ENCODE peak calls at places on chromosomes 12 and 14, in six cellular contexts. X is stimulated activated CD8-positive, alpha-beta memory T cell treated with anti-CD3 and anti-CD28 coated beads, Interleukin-7, amount 100 ng/mL, for 1 hour; N is activated T-cell treated with anti-CD3 and anti-CD28 coated beads, Interleukin-2, amount 50 U/mL, for 24 hours; D is GM06990; P is T-cell; M is left ventricle myocardium superior. W is an unnamed sample.

GRCh38 chr12:8156845-8157244 is at the start of gene ZNF705A:
- DNase-seq in P (no peak), M (no peak), D (no peak), X (no peak), N (no peak), W (no peak)

GRCh38 chr14:89502966-89503365 is 85.9 kb upstream of the FOXN3 start:
- DNase-seq in P (no peak), N (no peak), M (no peak), D (no peak), X (no peak), W (no peak)

GRCh38 chr14:23159516-23159915 is 23.9 kb downstream of the SLC7A8 start:
- DNase-seq in X (no peak), M (no peak), P (no peak), D (no peak), N (no peak), W (no peak)

GRCh38 chr12:64671682-64672081 is 61.4 kb downstream of the RASSF3 start:
- DNase-seq in N (peak; percentile 31), D (no peak), M (no peak), X (no peak), P (no peak), W (no peak)

GRCh38 chr12:65896743-65897142 is 72.5 kb downstream of the HMGA2 start:
- DNase-seq in D (no peak), P (no peak), N (no peak), X (no peak), M (no peak), W (no peak)

GRCh38 chr14:88792572-88793258 is at the start of gene EML5:
- DNase-seq in N (peak; percentile 90), D (peak; percentile 86), X (peak; percentile 62), P (peak; percentile 73), M (peak; percentile 89), W (peak; percentile 74)

GRCh38 chr14:30180219-30180618 is 252.6 kb upstream of the PRKD1 start:
- DNase-seq in N (no peak), D (no peak), M (no peak), X (no peak), P (no peak), W (no peak)

GRCh38 chr14:96805906-96806305 is 8.7 kb downstream of the VRK1 start:
- DNase-seq in X (no peak), M (peak; percentile 33), D (no peak), P (no peak), N (no peak), W (no peak)

GRCh38 chr12:39032034-39032433 is 126.6 kb upstream of the CPNE8 start:
- DNase-seq in X (no peak), D (no peak), N (no peak), P (no peak), M (no peak), W (no peak)

GRCh38 chr14:99134333-99135046 is 137.5 kb downstream of the BCL11B start:
- DNase-seq in N (peak; percentile 27), X (no peak), M (no peak), D (no peak), P (no peak), W (no peak)

GRCh38 chr12:91870872-91871707 is 274.6 kb downstream of the BTG1 start:
- DNase-seq in M (no peak), D (no peak), X (no peak), P (no peak), N (no peak), W (no peak)

GRCh38 chr12:76311796-76312195 is 36.4 kb downstream of the BBS10 start:
- DNase-seq in X (no peak), N (no peak), P (no peak), M (no peak), D (no peak), W (no peak)

GRCh38 chr14:28931999-28932398 is 165.4 kb downstream of the FOXG1 start:
- DNase-seq in M (no peak), P (no peak), D (no peak), N (no peak), X (no peak), W (no peak)

GRCh38 chr12:64864319-64864718 is 39.9 kb downstream of the TBC1D30 start:
- DNase-seq in X (no peak), N (no peak), D (no peak), P (no peak), M (no peak), W (no peak)

GRCh38 chr14:104143521-104144452 is 5.4 kb downstream of the KIF26A start:
- DNase-seq in N (no peak), P (no peak), X (no peak), D (no peak), M (peak; percentile 26), W (peak; percentile 9)

GRCh38 chr12:93699271-93700141 is 22.3 kb downstream of the CRADD start:
- DNase-seq in M (no peak), D (no peak), X (no peak), N (no peak), P (no peak), W (no peak)

GRCh38 chr14:39733741-39734140 is 301.5 kb upstream of the FBXO33 start:
- DNase-seq in P (no peak), X (no peak), N (no peak), D (no peak), M (no peak), W (no peak)

GRCh38 chr14:20998674-20999366 is at the start of gene SLC39A2:
- DNase-seq in X (no peak), D (no peak), P (no peak), N (no peak), M (peak; percentile 66), W (no peak)

GRCh38 chr12:98456583-98457573 is 58.5 kb upstream of the TMPO start:
- DNase-seq in D (peak; percentile 50), M (peak; percentile 70), P (no peak), X (no peak), N (peak; percentile 48), W (peak; percentile 50)

GRCh38 chr12:53751336-53752191 is at the start of gene CISTR:
- DNase-seq in D (peak; percentile 89), X (no peak), P (no peak), M (peak; percentile 58), N (peak; percentile 50), W (peak; percentile 54)

GRCh38 chr12:81224626-81225025 is 146.7 kb downstream of the ACSS3 start:
- DNase-seq in X (no peak), P (no peak), N (no peak), M (no peak), D (no peak), W (no peak)

GRCh38 chr14:31206536-31207286 is 882 bp downstream of the HECTD1 start:
- DNase-seq in P (peak; percentile 25), N (peak; percentile 80), X (peak; percentile 6), D (peak; percentile 80), M (peak; percentile 63), W (peak; percentile 19)

GRCh38 chr12:49922349-49923034 is 18.8 kb upstream of the FAIM2 start:
- DNase-seq in N (no peak), M (peak; percentile 72), X (no peak), P (no peak), D (no peak), W (peak; percentile 80)

GRCh38 chr12:105878964-105879363 is 259.8 kb downstream of the NUAK1 start:
- DNase-seq in D (no peak), N (no peak), X (no peak), M (no peak), P (no peak), W (no peak)

GRCh38 chr12:105462336-105462735 is 131.8 kb downstream of the C12orf75 start:
- DNase-seq in M (no peak), X (no peak), P (no peak), D (no peak), N (no peak), W (no peak)

GRCh38 chr14:64891839-64892375 is 12.2 kb upstream of the SPTB start:
- DNase-seq in P (no peak), M (no peak), X (no peak), D (peak; percentile 13), N (no peak), W (no peak)

GRCh38 chr12:110696283-110696682 is 7.4 kb upstream of the HVCN1 start:
- DNase-seq in M (no peak), N (no peak), P (no peak), D (no peak), X (no peak), W (no peak)

GRCh38 chr12:121222847-121223246 is 12.9 kb downstream of the P2RX4 start:
- DNase-seq in D (no peak), N (no peak), P (no peak), M (no peak), X (no peak), W (no peak)

GRCh38 chr12:48000878-48001321 is 3.4 kb downstream of the COL2A1 start:
- DNase-seq in D (no peak), P (no peak), N (no peak), M (no peak), X (no peak), W (peak; percentile 32)

GRCh38 chr14:85459361-85459760 is 70.6 kb upstream of the FLRT2 start:
- DNase-seq in M (no peak), N (no peak), X (no peak), D (no peak), P (no peak), W (no peak)

W was measured in heart left ventricle.